ENCODE peak calls at places on chromosomes 2 and 18, in seven cellular contexts. One of them, this sample, is unnamed. For H3K4me1, the result is how much of the 10 kb centered on the place peaks cover.

GRCh38 chr2:186558512-186559276 is 31.2 kb upstream of the ITGAV start:
- DNase-seq in heart right ventricle: no peak
- DNase-seq in effector memory CD4-positive, alpha-beta T cell: no peak
- DNase-seq in A673: no peak
- DNase-seq in astrocyte: peak
- DNase-seq in mammary epithelial cell: no peak
- DNase-seq in esophagus squamous epithelium: no peak
- DNase-seq in this sample: no peak

GRCh38 chr2:216792222-216793001 is 67.5 kb downstream of the TNP1 start:
- DNase-seq in heart right ventricle: no peak
- DNase-seq in effector memory CD4-positive, alpha-beta T cell: no peak
- DNase-seq in A673: peak
- DNase-seq in astrocyte: peak
- DNase-seq in mammary epithelial cell: peak
- DNase-seq in esophagus squamous epithelium: no peak
- DNase-seq in this sample: no peak

GRCh38 chr2:118059919-118060478 is 28.3 kb upstream of the INSIG2 start:
- DNase-seq in heart right ventricle: no peak
- DNase-seq in effector memory CD4-positive, alpha-beta T cell: no peak
- DNase-seq in A673: no peak
- DNase-seq in astrocyte: peak
- DNase-seq in mammary epithelial cell: peak
- DNase-seq in esophagus squamous epithelium: no peak
- DNase-seq in this sample: no peak

GRCh38 chr18:24702001-24702400 is 241.6 kb downstream of the HRH4 start:
- DNase-seq in heart right ventricle: no peak
- DNase-seq in effector memory CD4-positive, alpha-beta T cell: no peak
- DNase-seq in A673: no peak
- DNase-seq in astrocyte: no peak
- DNase-seq in mammary epithelial cell: no peak
- DNase-seq in esophagus squamous epithelium: no peak
- DNase-seq in this sample: no peak

GRCh38 chr2:169649278-169649677 is 44.9 kb downstream of the CFAP210 start:
- DNase-seq in heart right ventricle: no peak
- DNase-seq in effector memory CD4-positive, alpha-beta T cell: no peak
- DNase-seq in A673: no peak
- DNase-seq in astrocyte: no peak
- DNase-seq in mammary epithelial cell: no peak
- DNase-seq in esophagus squamous epithelium: no peak
- DNase-seq in this sample: no peak

GRCh38 chr18:62682396-62682795 is 32.9 kb upstream of the PHLPP1 start:
- DNase-seq in heart right ventricle: no peak
- DNase-seq in effector memory CD4-positive, alpha-beta T cell: no peak
- DNase-seq in A673: peak
- DNase-seq in astrocyte: no peak
- DNase-seq in mammary epithelial cell: no peak
- DNase-seq in esophagus squamous epithelium: no peak
- DNase-seq in this sample: no peak

GRCh38 chr2:190980630-190981214 is 33.2 kb downstream of the STAT1 start:
- DNase-seq in heart right ventricle: no peak
- DNase-seq in effector memory CD4-positive, alpha-beta T cell: no peak
- DNase-seq in A673: no peak
- DNase-seq in astrocyte: no peak
- DNase-seq in mammary epithelial cell: no peak
- DNase-seq in esophagus squamous epithelium: no peak
- DNase-seq in this sample: no peak

GRCh38 chr2:179097131-179097530 is 47.2 kb upstream of the CCDC141 start:
- DNase-seq in heart right ventricle: no peak
- DNase-seq in effector memory CD4-positive, alpha-beta T cell: no peak
- DNase-seq in A673: no peak
- DNase-seq in astrocyte: no peak
- DNase-seq in mammary epithelial cell: no peak
- DNase-seq in esophagus squamous epithelium: no peak
- DNase-seq in this sample: no peak

GRCh38 chr2:174117951-174118930 is 130.1 kb downstream of the OLA1 start:
- DNase-seq in heart right ventricle: no peak
- DNase-seq in effector memory CD4-positive, alpha-beta T cell: no peak
- DNase-seq in A673: peak
- DNase-seq in astrocyte: peak
- DNase-seq in mammary epithelial cell: peak
- DNase-seq in esophagus squamous epithelium: no peak
- DNase-seq in this sample: no peak

GRCh38 chr2:76612764-76613163 is 902.0 kb upstream of the GCFC2 start:
- DNase-seq in heart right ventricle: no peak
- DNase-seq in effector memory CD4-positive, alpha-beta T cell: no peak
- DNase-seq in A673: no peak
- DNase-seq in astrocyte: no peak
- DNase-seq in mammary epithelial cell: no peak
- DNase-seq in esophagus squamous epithelium: no peak
- DNase-seq in this sample: no peak

GRCh38 chr2:191003405-191004309 is 10.3 kb downstream of the STAT1 start:
- DNase-seq in heart right ventricle: no peak
- DNase-seq in effector memory CD4-positive, alpha-beta T cell: no peak
- DNase-seq in A673: no peak
- DNase-seq in astrocyte: no peak
- DNase-seq in mammary epithelial cell: no peak
- DNase-seq in esophagus squamous epithelium: no peak
- DNase-seq in this sample: no peak

GRCh38 chr2:7014201-7014640 is 97.0 kb downstream of the RNF144A start:
- DNase-seq in heart right ventricle: no peak
- DNase-seq in effector memory CD4-positive, alpha-beta T cell: no peak
- DNase-seq in A673: peak
- DNase-seq in astrocyte: peak
- DNase-seq in mammary epithelial cell: no peak
- DNase-seq in esophagus squamous epithelium: no peak
- DNase-seq in this sample: peak

GRCh38 chr2:19244460-19245363 is 113.7 kb downstream of the OSR1 start:
- DNase-seq in heart right ventricle: no peak
- DNase-seq in effector memory CD4-positive, alpha-beta T cell: no peak
- DNase-seq in A673: no peak
- DNase-seq in astrocyte: no peak
- DNase-seq in mammary epithelial cell: no peak
- DNase-seq in esophagus squamous epithelium: no peak
- DNase-seq in this sample: no peak

GRCh38 chr2:221624475-221624874 is 52.4 kb upstream of the EPHA4 start:
- DNase-seq in heart right ventricle: no peak
- DNase-seq in effector memory CD4-positive, alpha-beta T cell: no peak
- DNase-seq in A673: no peak
- DNase-seq in astrocyte: no peak
- DNase-seq in mammary epithelial cell: no peak
- DNase-seq in esophagus squamous epithelium: no peak
- DNase-seq in this sample: no peak

GRCh38 chr2:216214768-216215167 is 105.6 kb downstream of the XRCC5 start:
- DNase-seq in heart right ventricle: no peak
- DNase-seq in effector memory CD4-positive, alpha-beta T cell: no peak
- DNase-seq in A673: no peak
- DNase-seq in astrocyte: no peak
- DNase-seq in mammary epithelial cell: peak
- DNase-seq in esophagus squamous epithelium: no peak
- DNase-seq in this sample: no peak

GRCh38 chr2:56313541-56313940 is 129.8 kb downstream of the CCDC85A start:
- DNase-seq in heart right ventricle: no peak
- DNase-seq in effector memory CD4-positive, alpha-beta T cell: no peak
- DNase-seq in A673: no peak
- DNase-seq in astrocyte: no peak
- DNase-seq in mammary epithelial cell: no peak
- DNase-seq in esophagus squamous epithelium: no peak
- DNase-seq in this sample: no peak

GRCh38 chr2:23220687-23221086 is 164.3 kb upstream of the KLHL29 start:
- DNase-seq in heart right ventricle: no peak
- DNase-seq in effector memory CD4-positive, alpha-beta T cell: no peak
- DNase-seq in A673: no peak
- DNase-seq in astrocyte: no peak
- DNase-seq in mammary epithelial cell: peak
- DNase-seq in esophagus squamous epithelium: no peak
- DNase-seq in this sample: no peak

GRCh38 chr2:176656776-176657140 is 387.5 kb downstream of the MTX2 start:
- DNase-seq in heart right ventricle: no peak
- DNase-seq in effector memory CD4-positive, alpha-beta T cell: no peak
- DNase-seq in A673: peak
- DNase-seq in astrocyte: no peak
- DNase-seq in mammary epithelial cell: no peak
- DNase-seq in esophagus squamous epithelium: no peak
- DNase-seq in this sample: no peak

GRCh38 chr2:169050476-169051240 is 18.7 kb upstream of the DHRS9 start:
- DNase-seq in heart right ventricle: no peak
- DNase-seq in effector memory CD4-positive, alpha-beta T cell: no peak
- DNase-seq in A673: no peak
- DNase-seq in astrocyte: peak
- DNase-seq in mammary epithelial cell: peak
- DNase-seq in esophagus squamous epithelium: no peak
- DNase-seq in this sample: no peak

GRCh38 chr18:23194969-23195957 is 60.0 kb downstream of the CABLES1 start:
- DNase-seq in heart right ventricle: no peak
- DNase-seq in effector memory CD4-positive, alpha-beta T cell: no peak
- DNase-seq in A673: peak
- DNase-seq in astrocyte: no peak
- DNase-seq in mammary epithelial cell: no peak
- DNase-seq in esophagus squamous epithelium: no peak
- DNase-seq in this sample: peak

GRCh38 chr2:60925994-60926750 is 44.8 kb downstream of the REL start:
- DNase-seq in heart right ventricle: no peak
- DNase-seq in effector memory CD4-positive, alpha-beta T cell: no peak
- DNase-seq in A673: no peak
- DNase-seq in astrocyte: peak
- DNase-seq in mammary epithelial cell: no peak
- DNase-seq in esophagus squamous epithelium: no peak
- DNase-seq in this sample: no peak

GRCh38 chr18:34492652-34493051 is 217.4 kb upstream of the DTNA start:
- DNase-seq in heart right ventricle: no peak
- DNase-seq in effector memory CD4-positive, alpha-beta T cell: no peak
- DNase-seq in A673: peak
- DNase-seq in astrocyte: no peak
- DNase-seq in mammary epithelial cell: peak
- DNase-seq in esophagus squamous epithelium: no peak
- DNase-seq in this sample: no peak

GRCh38 chr2:131032393-131032836 is 60.8 kb downstream of the FAM168B start:
- DNase-seq in heart right ventricle: no peak
- DNase-seq in effector memory CD4-positive, alpha-beta T cell: no peak
- DNase-seq in A673: no peak
- DNase-seq in astrocyte: no peak
- DNase-seq in mammary epithelial cell: no peak
- DNase-seq in esophagus squamous epithelium: no peak
- DNase-seq in this sample: no peak

GRCh38 chr18:60329131-60329530 is 43.4 kb downstream of the MC4R start:
- DNase-seq in heart right ventricle: no peak
- DNase-seq in effector memory CD4-positive, alpha-beta T cell: no peak
- DNase-seq in A673: no peak
- DNase-seq in astrocyte: no peak
- DNase-seq in mammary epithelial cell: no peak
- DNase-seq in esophagus squamous epithelium: no peak
- DNase-seq in this sample: no peak

GRCh38 chr2:29058082-29058481 is 16.2 kb downstream of the PCARE start:
- DNase-seq in heart right ventricle: no peak
- DNase-seq in effector memory CD4-positive, alpha-beta T cell: no peak
- DNase-seq in A673: no peak
- DNase-seq in astrocyte: no peak
- DNase-seq in mammary epithelial cell: no peak
- DNase-seq in esophagus squamous epithelium: no peak
- DNase-seq in this sample: no peak

GRCh38 chr2:207156045-207156444 is 9.7 kb downstream of the KLF7 start:
- DNase-seq in heart right ventricle: no peak
- DNase-seq in effector memory CD4-positive, alpha-beta T cell: no peak
- DNase-seq in A673: no peak
- DNase-seq in astrocyte: no peak
- DNase-seq in mammary epithelial cell: no peak
- DNase-seq in esophagus squamous epithelium: no peak
- DNase-seq in this sample: no peak
- H3K4me1 ChIP-seq in heart right ventricle: half or more
- H3K4me1 ChIP-seq in effector memory CD4-positive, alpha-beta T cell: under half
- H3K4me1 ChIP-seq in A673: under half
- H3K4me1 ChIP-seq in astrocyte: half or more
- H3K4me1 ChIP-seq in mammary epithelial cell: under half
- H3K4me1 ChIP-seq in esophagus squamous epithelium: under half
- H3K4me1 ChIP-seq in this sample: half or more

GRCh38 chr2:110106642-110107041 is 9.0 kb downstream of the MALL start:
- DNase-seq in heart right ventricle: no peak
- DNase-seq in effector memory CD4-positive, alpha-beta T cell: no peak
- DNase-seq in A673: peak
- DNase-seq in astrocyte: peak
- DNase-seq in mammary epithelial cell: peak
- DNase-seq in esophagus squamous epithelium: no peak
- DNase-seq in this sample: no peak
- H3K4me1 ChIP-seq in heart right ventricle: under half
- H3K4me1 ChIP-seq in effector memory CD4-positive, alpha-beta T cell: under half
- H3K4me1 ChIP-seq in A673: under half
- H3K4me1 ChIP-seq in astrocyte: half or more
- H3K4me1 ChIP-seq in mammary epithelial cell: half or more
- H3K4me1 ChIP-seq in esophagus squamous epithelium: half or more
- H3K4me1 ChIP-seq in this sample: under half

GRCh38 chr2:96205888-96206287 is 2.7 kb downstream of the STARD7 start:
- DNase-seq in heart right ventricle: no peak
- DNase-seq in effector memory CD4-positive, alpha-beta T cell: no peak
- DNase-seq in A673: no peak
- DNase-seq in astrocyte: peak
- DNase-seq in mammary epithelial cell: peak
- DNase-seq in esophagus squamous epithelium: no peak
- DNase-seq in this sample: no peak
- H3K4me1 ChIP-seq in heart right ventricle: half or more
- H3K4me1 ChIP-seq in effector memory CD4-positive, alpha-beta T cell: under half
- H3K4me1 ChIP-seq in A673: under half
- H3K4me1 ChIP-seq in astrocyte: under half
- H3K4me1 ChIP-seq in mammary epithelial cell: under half
- H3K4me1 ChIP-seq in esophagus squamous epithelium: half or more
- H3K4me1 ChIP-seq in this sample: under half

GRCh38 chr2:226788881-226789485 is 10.6 kb downstream of the IRS1 start:
- DNase-seq in heart right ventricle: no peak
- DNase-seq in effector memory CD4-positive, alpha-beta T cell: no peak
- DNase-seq in A673: no peak
- DNase-seq in astrocyte: no peak
- DNase-seq in mammary epithelial cell: no peak
- DNase-seq in esophagus squamous epithelium: no peak
- DNase-seq in this sample: no peak

GRCh38 chr2:226790436-226790835 is 9.2 kb downstream of the IRS1 start:
- DNase-seq in heart right ventricle: no peak
- DNase-seq in effector memory CD4-positive, alpha-beta T cell: no peak
- DNase-seq in A673: no peak
- DNase-seq in astrocyte: no peak
- DNase-seq in mammary epithelial cell: no peak
- DNase-seq in esophagus squamous epithelium: no peak
- DNase-seq in this sample: no peak

GRCh38 chr2:226791056-226791486 is 8.5 kb downstream of the IRS1 start:
- DNase-seq in heart right ventricle: peak
- DNase-seq in effector memory CD4-positive, alpha-beta T cell: no peak
- DNase-seq in A673: peak
- DNase-seq in astrocyte: peak
- DNase-seq in mammary epithelial cell: peak
- DNase-seq in esophagus squamous epithelium: no peak
- DNase-seq in this sample: peak

GRCh38 chr2:226791487-226792081 is 8.0 kb downstream of the IRS1 start:
- DNase-seq in heart right ventricle: peak
- DNase-seq in effector memory CD4-positive, alpha-beta T cell: peak
- DNase-seq in A673: peak
- DNase-seq in astrocyte: peak
- DNase-seq in mammary epithelial cell: peak
- DNase-seq in esophagus squamous epithelium: peak
- DNase-seq in this sample: peak

DNA sequence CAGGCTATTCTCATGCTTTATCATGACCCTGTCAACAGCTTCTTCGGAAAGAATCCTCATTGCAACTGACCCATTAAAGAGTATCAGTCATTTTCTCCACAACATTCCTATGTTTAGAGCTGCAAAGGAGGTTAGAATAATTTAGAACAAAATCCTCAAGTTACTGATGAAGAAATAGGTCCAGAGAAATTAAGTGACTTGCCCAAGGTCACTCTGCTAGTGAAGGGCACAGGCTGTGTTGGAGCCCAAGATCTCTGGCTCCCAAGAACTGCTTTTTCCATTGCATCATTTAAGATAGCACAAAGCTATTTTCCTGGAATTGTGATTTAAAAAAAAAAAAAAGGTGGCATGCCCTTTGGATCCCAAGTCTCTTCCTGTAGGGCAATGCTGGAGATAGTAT is 9.6 kb downstream of the IRS1 start:
- DNase-seq in heart right ventricle: no peak
- DNase-seq in effector memory CD4-positive, alpha-beta T cell: no peak
- DNase-seq in A673: no peak
- DNase-seq in astrocyte: no peak
- DNase-seq in mammary epithelial cell: no peak
- DNase-seq in esophagus squamous epithelium: no peak
- DNase-seq in this sample: no peak
- H3K4me1 ChIP-seq in heart right ventricle: under half
- H3K4me1 ChIP-seq in effector memory CD4-positive, alpha-beta T cell: under half
- H3K4me1 ChIP-seq in A673: under half
- H3K4me1 ChIP-seq in astrocyte: under half
- H3K4me1 ChIP-seq in mammary epithelial cell: under half
- H3K4me1 ChIP-seq in esophagus squamous epithelium: under half
- H3K4me1 ChIP-seq in this sample: under half